ENCODE peak calls at places on chromosomes 6 and 20, in nine cellular contexts. J is EL; Q is CD8-positive, alpha-beta memory T cell; M is fibroblast of villous mesenchyme; B is HEK293T; E is pancreas; Z is A172; S is breast epithelium; L is AG04450. K is an unnamed sample.

GRCh38 chr6:48113130-48113529 is 2.1 kb upstream of the PTCHD4 start:
- DNase-seq in S (no peak), M (no peak), B (no peak), Z (no peak), L (no peak), Q (no peak), E (no peak), J (no peak), K (no peak)

GRCh38 chr6:5096482-5096881 is 11.3 kb downstream of the PPP1R3G start:
- DNase-seq in B (no peak), Z (no peak), S (no peak), E (no peak), L (no peak), J (no peak), Q (no peak), M (peak; percentile 16), K (no peak)

GRCh38 chr6:13447949-13448724 is 39.3 kb downstream of the GFOD1 start:
- DNase-seq in S (no peak), M (no peak), J (no peak), B (no peak), L (no peak), Q (no peak), E (no peak), Z (no peak), K (no peak)

GRCh38 chr20:53202781-53203180 is 230.6 kb downstream of the TSHZ2 start:
- DNase-seq in S (no peak), L (no peak), Z (peak; percentile 16), Q (no peak), M (no peak), B (no peak), J (no peak), E (no peak), K (no peak)

GRCh38 chr20:46073443-46073842 is 16.3 kb downstream of the NCOA5 start:
- DNase-seq in S (no peak), L (no peak), M (no peak), E (no peak), B (no peak), Z (no peak), J (no peak), Q (no peak), K (no peak)

GRCh38 chr20:33732166-33732970 is 572 bp downstream of the ZNF341 start:
- DNase-seq in L (no peak), S (peak; percentile 86), Z (no peak), E (peak; percentile 97), M (peak; percentile 86), Q (peak; percentile 81), B (peak; percentile 83), J (no peak), K (peak; percentile 93)

GRCh38 chr6:90247262-90247661 is 49.4 kb downstream of the BACH2 start:
- DNase-seq in J (no peak), E (no peak), L (no peak), S (no peak), M (no peak), Q (no peak), B (no peak), Z (no peak), K (no peak)

GRCh38 chr6:136403166-136403980 is 113.7 kb upstream of the BCLAF1 start:
- DNase-seq in J (peak; percentile 84), B (peak; percentile 31), Q (no peak), M (peak; percentile 90), E (no peak), Z (peak; percentile 89), S (no peak), L (peak; percentile 82), K (no peak)

GRCh38 chr20:53890434-53891305 is 179.7 kb downstream of the BCAS1 start:
- DNase-seq in E (no peak), M (no peak), J (no peak), Z (no peak), Q (no peak), S (no peak), L (no peak), B (no peak), K (no peak)

GRCh38 chr6:111559193-111560097 is 46.2 kb downstream of the TRAF3IP2 start:
- DNase-seq in Z (no peak), Q (no peak), L (no peak), S (no peak), B (no peak), E (no peak), J (no peak), M (peak; percentile 78), K (peak; percentile 57)

GRCh38 chr6:24451581-24452041 is 37.8 kb downstream of the GPLD1 start:
- DNase-seq in B (no peak), J (no peak), Z (no peak), S (no peak), M (no peak), Q (no peak), L (no peak), E (no peak), K (peak; percentile 22)

K was measured in BE2C.